ENCODE peak calls at places on chromosome 16, in five cellular contexts. S, G, W, D and H are unnamed samples.

GRCh38 chr16:15703029-15703736 is 53.1 kb downstream of the NDE1 start:
- DNase-seq in S (no peak), G (no peak), W (no peak), D (no peak), H (no peak)

GRCh38 chr16:30839523-30840227 is 52.7 kb upstream of the ZNF629 start:
- DNase-seq in S (no peak), G (no peak), W (no peak), D (no peak), H (no peak)

GRCh38 chr16:4203748-4204147 is 38.1 kb downstream of the SRL start:
- DNase-seq in S (no peak), G (no peak), W (peak; percentile 48), D (no peak), H (no peak)

GRCh38 chr16:72355561-72355960 is 183.6 kb upstream of the PMFBP1 start:
- DNase-seq in S (no peak), G (no peak), W (no peak), D (no peak), H (no peak)

GRCh38 chr16:79542196-79542859 is 58.2 kb downstream of the MAF start:
- DNase-seq in S (no peak), G (no peak), W (no peak), D (no peak), H (no peak)

GRCh38 chr16:2023098-2023925 is 3.4 kb upstream of the NHERF2 start:
- DNase-seq in S (peak; percentile 100), G (peak; percentile 75), W (peak; percentile 96), D (peak; percentile 51), H (peak; percentile 77)

GRCh38 chr16:11024333-11025053 is 80.1 kb downstream of the CLEC16A start:
- DNase-seq in S (no peak), G (peak; percentile 81), W (no peak), D (no peak), H (peak; percentile 45)

GRCh38 chr16:46882304-46882939 is 1.7 kb upstream of the GPT2 start:
- DNase-seq in S (no peak), G (peak; percentile 96), W (peak; percentile 18), D (no peak), H (no peak)

GRCh38 chr16:1788095-1788707 is 5.3 kb downstream of the IGFALS start:
- DNase-seq in S (no peak), G (no peak), W (no peak), D (no peak), H (no peak)

GRCh38 chr16:81711609-81712329 is 67.3 kb upstream of the PLCG2 start:
- DNase-seq in S (no peak), G (no peak), W (no peak), D (no peak), H (peak; percentile 86)

GRCh38 chr16:55711959-55712876 is 56.4 kb downstream of the SLC6A2 start:
- DNase-seq in S (peak; percentile 81), G (peak; percentile 61), W (peak; percentile 59), D (no peak), H (peak; percentile 31)

GRCh38 chr16:106623-107324 is 28.7 kb downstream of the MPG start:
- DNase-seq in S (peak; percentile 70), G (peak; percentile 66), W (peak; percentile 72), D (no peak), H (peak; percentile 34)

GRCh38 chr16:50613281-50613991 is 65.2 kb downstream of the NKD1 start:
- DNase-seq in S (no peak), G (no peak), W (no peak), D (no peak), H (no peak)

GRCh38 chr16:60452646-60453045 is 1583.6 kb downstream of the CDH8 start:
- DNase-seq in S (no peak), G (no peak), W (no peak), D (no peak), H (no peak)

GRCh38 chr16:27921134-27921533 is 142.4 kb downstream of the GSG1L start:
- DNase-seq in S (no peak), G (no peak), W (no peak), D (no peak), H (no peak)

GRCh38 chr16:27917953-27918352 is 145.6 kb downstream of the GSG1L start:
- DNase-seq in S (no peak), G (no peak), W (no peak), D (no peak), H (no peak)

GRCh38 chr16:27920391-27920891 is 143.1 kb downstream of the GSG1L start:
- DNase-seq in S (peak; percentile 62), G (peak; percentile 22), W (no peak), D (no peak), H (peak; percentile 35)

GRCh38 chr16:27922433-27922832 is 141.1 kb downstream of the GSG1L start:
- DNase-seq in S (no peak), G (no peak), W (no peak), D (no peak), H (no peak)

DNA sequence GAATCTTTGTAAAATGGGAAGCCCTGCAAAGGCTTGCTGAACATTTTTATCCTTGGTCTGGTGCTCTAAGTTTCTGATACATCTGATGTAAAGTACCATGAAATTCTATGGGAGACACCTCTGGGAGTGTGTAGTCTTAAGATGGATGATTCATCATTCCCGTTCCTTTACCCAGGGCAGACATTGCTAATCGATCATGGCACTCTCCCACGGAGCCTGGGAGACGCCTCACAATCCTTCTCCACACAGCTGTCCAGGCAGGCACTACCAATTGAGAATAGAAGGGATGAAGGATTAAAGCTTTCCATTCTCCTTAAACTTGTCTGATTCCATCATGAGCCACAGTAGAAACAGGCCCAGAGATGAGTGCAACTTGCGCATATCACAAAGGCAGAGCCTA is 144.8 kb downstream of the GSG1L start:
- DNase-seq in S (no peak), G (no peak), W (no peak), D (no peak), H (peak; percentile 29)
- TF ChIP-seq SP1 in S (no peak), G (no peak), W (no peak), D (no peak), H (no peak)

GRCh38 chr16:88713568-88714419 is 7.5 kb downstream of the CTU2 start:
- DNase-seq in S (no peak), G (no peak), W (no peak), D (no peak), H (no peak)
- TF ChIP-seq SIN3A in S (no peak), G (no peak), W (no peak), D (no peak), H (no peak)

DNA sequence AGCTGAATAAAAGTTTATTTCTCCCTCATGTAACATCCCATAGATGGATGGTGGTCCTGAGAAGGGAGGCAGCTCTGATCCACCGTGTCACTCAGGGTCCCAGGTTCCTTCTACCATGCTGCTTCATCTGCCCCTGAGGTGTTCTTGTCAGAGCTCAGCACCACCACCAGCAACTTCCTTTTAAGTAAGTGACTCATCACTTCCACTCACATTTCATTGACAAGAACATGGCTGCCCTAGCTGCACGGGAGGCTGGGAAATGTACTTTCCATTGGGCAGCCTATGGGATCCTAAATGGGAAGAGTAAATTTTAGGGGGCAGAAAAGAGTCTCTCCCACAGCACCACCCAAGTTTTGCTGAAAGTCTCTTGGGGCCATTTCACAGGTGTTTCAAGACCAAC is 134.7 kb downstream of the USP31 start:
- DNase-seq in S (no peak), G (no peak), W (no peak), D (no peak), H (no peak)
- TF ChIP-seq SP1 in S (no peak), G (no peak), W (no peak), D (no peak), H (no peak)

DNA sequence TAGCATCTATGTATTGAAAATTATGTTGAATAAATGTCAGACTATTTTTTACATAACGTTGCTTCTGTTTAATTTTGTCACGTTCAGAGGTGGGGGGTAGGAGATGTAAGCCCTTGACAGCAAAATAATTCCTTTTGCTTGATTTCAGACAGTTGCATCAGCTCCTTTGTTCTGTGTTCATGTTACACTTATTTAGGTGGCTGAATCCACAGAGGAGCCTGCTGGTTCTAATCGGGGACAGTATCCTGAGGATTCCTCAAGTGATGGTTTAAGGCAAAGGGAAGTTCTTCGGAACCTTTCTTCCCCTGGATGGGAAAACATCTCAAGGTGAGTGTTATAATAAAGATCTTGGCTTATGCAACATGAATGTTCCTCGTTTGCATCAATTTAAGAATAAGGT is 4.5 kb downstream of the HERPUD1 start:
- DNase-seq in S (no peak), G (no peak), W (no peak), D (no peak), H (no peak)
- TF ChIP-seq SIN3A in S (no peak), G (no peak), W (no peak), D (no peak), H (no peak)

GRCh38 chr16:66326995-66327513 is 39.4 kb upstream of the CDH5 start:
- DNase-seq in S (no peak), G (peak; percentile 74), W (peak; percentile 68), D (no peak), H (no peak)
- TF ChIP-seq SP1 in S (no peak), G (no peak), W (no peak), D (no peak), H (no peak)